ENCODE peak calls at places on chromosome 1, in eight cellular contexts. J is mammary epithelial cell, K is astrocyte of the cerebellum, X is GM13977, B is WERI-Rb-1, C is heart right ventricle, F is astrocyte, I is cardiac fibroblast. V is an unnamed sample.

GRCh38 chr1:27719286-27720251 is 6.2 kb upstream of the FAM76A start:
- DNase-seq in J (peak), K (no peak), X (no peak), B (no peak), C (no peak), F (no peak), I (peak), V (no peak)

GRCh38 chr1:220915117-220915440 is 35.8 kb downstream of the HLX start:
- DNase-seq in J (no peak), K (no peak), X (no peak), B (no peak), C (no peak), F (no peak), I (no peak), V (no peak)

GRCh38 chr1:178976541-178976940 is 49.2 kb upstream of the FAM20B start:
- DNase-seq in J (no peak), K (no peak), X (no peak), B (no peak), C (no peak), F (no peak), I (no peak), V (no peak)

GRCh38 chr1:212396638-212397037 is 18.0 kb downstream of the PACC1 start:
- DNase-seq in J (no peak), K (no peak), X (no peak), B (no peak), C (no peak), F (no peak), I (no peak), V (no peak)

GRCh38 chr1:7389201-7389785 is 381.8 kb upstream of the VAMP3 start:
- DNase-seq in J (no peak), K (no peak), X (no peak), B (peak), C (peak), F (peak), I (peak), V (no peak)

GRCh38 chr1:243946946-243947345 is 96.9 kb upstream of the AKT3 start:
- DNase-seq in J (peak), K (no peak), X (peak), B (peak), C (no peak), F (no peak), I (peak), V (peak)

GRCh38 chr1:67110352-67110751 is 24.4 kb downstream of the C1orf141 start:
- DNase-seq in J (no peak), K (no peak), X (peak), B (no peak), C (no peak), F (no peak), I (no peak), V (no peak)

GRCh38 chr1:220151454-220151853 is 57.5 kb downstream of the IARS2 start:
- DNase-seq in J (no peak), K (peak), X (no peak), B (no peak), C (peak), F (peak), I (peak), V (no peak)

GRCh38 chr1:203888807-203889251 is 27.4 kb downstream of the SNRPE start:
- DNase-seq in J (peak), K (no peak), X (no peak), B (no peak), C (no peak), F (peak), I (peak), V (no peak)

GRCh38 chr1:222546548-222547259 is 1.2 kb downstream of the HHIPL2 start:
- DNase-seq in J (peak), K (peak), X (no peak), B (peak), C (no peak), F (peak), I (peak), V (peak)

GRCh38 chr1:150696590-150696989 is 364 bp downstream of the GOLPH3L start:
- DNase-seq in J (no peak), K (no peak), X (no peak), B (no peak), C (no peak), F (no peak), I (peak), V (no peak)

GRCh38 chr1:204242920-204243319 is 29.1 kb upstream of the GOLT1A start:
- DNase-seq in J (no peak), K (no peak), X (no peak), B (no peak), C (no peak), F (no peak), I (no peak), V (no peak)

GRCh38 chr1:219555802-219556201 is 57.1 kb downstream of the ZC3H11B start:
- DNase-seq in J (peak), K (peak), X (no peak), B (no peak), C (no peak), F (peak), I (peak), V (no peak)

DNA sequence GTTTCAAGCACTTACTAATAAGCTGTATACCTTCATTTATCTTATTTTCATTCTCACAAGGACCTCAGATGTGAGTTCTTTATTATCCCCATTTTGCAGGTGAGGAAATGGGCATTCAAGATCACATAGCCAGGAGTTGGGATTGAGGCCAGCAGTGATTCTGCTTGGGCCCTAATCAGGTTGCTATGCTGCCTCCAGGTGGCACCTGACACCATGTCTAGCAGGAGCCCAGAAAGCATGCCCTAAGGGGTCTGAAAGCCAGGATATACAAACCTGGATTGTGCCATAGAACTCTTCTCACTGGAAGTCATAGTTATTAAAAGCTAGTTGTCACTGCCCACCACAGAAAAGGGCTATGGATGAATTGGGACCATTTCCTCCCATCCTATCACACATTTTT is 61.1 kb downstream of the FYB2 start:
- DNase-seq in J (peak), K (no peak), X (no peak), B (peak), C (peak), F (no peak), I (no peak), V (peak)
- TF ChIP-seq CTCF in J (peak), K (no peak), X (no peak), B (peak), C (peak), F (no peak), I (no peak), V (no peak)

GRCh38 chr1:9539165-9539828 is at the start of gene SLC25A33:
- DNase-seq in J (peak), K (peak), X (peak), B (peak), C (peak), F (peak), I (peak), V (peak)
- TF ChIP-seq CTCF in J (no peak), K (no peak), X (no peak), B (no peak), C (no peak), F (no peak), I (no peak), V (no peak)

GRCh38 chr1:155184351-155184811 is 10.7 kb downstream of the TRIM46 start:
- DNase-seq in J (no peak), K (no peak), X (no peak), B (no peak), C (no peak), F (no peak), I (no peak), V (no peak)

GRCh38 chr1:155183775-155184221 is 10.1 kb downstream of the TRIM46 start:
- DNase-seq in J (no peak), K (no peak), X (no peak), B (no peak), C (no peak), F (no peak), I (no peak), V (no peak)

GRCh38 chr1:155186266-155186954 is 12.8 kb downstream of the TRIM46 start:
- DNase-seq in J (no peak), K (no peak), X (no peak), B (no peak), C (no peak), F (no peak), I (no peak), V (peak)

GRCh38 chr1:155185783-155186265 is 12.2 kb downstream of the TRIM46 start:
- DNase-seq in J (no peak), K (no peak), X (no peak), B (no peak), C (no peak), F (no peak), I (no peak), V (no peak)

GRCh38 chr1:155184835-155185782 is 11.5 kb downstream of the TRIM46 start:
- DNase-seq in J (no peak), K (no peak), X (peak), B (no peak), C (no peak), F (no peak), I (no peak), V (peak)
- TF ChIP-seq CTCF in J (no peak), K (no peak), X (peak), B (no peak), C (no peak), F (no peak), I (no peak), V (no peak)

DNA sequence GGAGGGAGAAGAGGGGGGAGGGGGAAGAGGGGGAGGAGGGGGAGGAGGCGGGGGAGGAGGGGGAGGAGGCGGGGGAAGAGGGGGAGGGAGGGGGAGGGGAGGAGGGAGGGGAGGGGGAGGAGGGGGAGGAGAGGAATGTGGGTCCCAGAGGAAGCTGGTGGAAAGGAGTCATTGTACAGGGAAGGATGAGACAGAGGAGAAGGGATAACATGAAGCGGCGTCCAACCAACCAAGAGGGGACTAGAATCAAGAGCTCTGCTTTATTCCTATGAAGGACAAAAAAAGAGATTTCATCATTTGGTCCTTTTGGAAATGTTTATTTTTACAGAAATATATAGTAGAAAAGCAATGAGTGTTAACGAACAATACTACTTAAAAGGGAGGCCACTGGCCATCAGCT is 24.5 kb downstream of the COA6 start:
- DNase-seq in J (no peak), K (no peak), X (no peak), B (no peak), C (no peak), F (no peak), I (no peak), V (no peak)
- TF ChIP-seq CTCF in J (no peak), K (no peak), X (no peak), B (no peak), C (no peak), F (no peak), I (no peak), V (no peak)

GRCh38 chr1:175042650-175043049 is 19.4 kb upstream of the MRPS14 start:
- DNase-seq in J (no peak), K (no peak), X (no peak), B (no peak), C (no peak), F (no peak), I (no peak), V (no peak)
- TF ChIP-seq CTCF in J (no peak), K (no peak), X (no peak), B (no peak), C (no peak), F (no peak), I (no peak), V (no peak)

DNA sequence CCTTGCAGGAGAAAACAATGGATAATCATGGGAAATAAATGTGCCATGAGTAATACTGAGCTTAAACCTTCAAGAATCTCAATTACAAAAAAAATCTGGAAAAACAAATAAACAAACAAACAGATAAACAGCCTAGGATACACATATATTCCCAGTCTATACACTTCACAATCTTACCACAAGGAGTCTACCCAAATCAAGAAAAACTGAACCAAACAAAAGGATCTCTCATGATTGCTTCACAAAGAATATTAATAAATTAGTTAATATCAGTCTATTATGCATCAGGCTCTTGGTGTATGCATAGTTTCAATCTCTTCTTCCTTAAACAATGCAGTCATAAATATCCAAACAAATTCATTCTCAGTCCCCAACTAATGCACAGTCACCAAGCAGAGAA is 3.2 kb upstream of the ESRRG start:
- DNase-seq in J (no peak), K (no peak), X (no peak), B (no peak), C (no peak), F (no peak), I (no peak), V (no peak)
- TF ChIP-seq CTCF in J (peak), K (no peak), X (no peak), B (no peak), C (peak), F (no peak), I (no peak), V (no peak)

GRCh38 chr1:47972864-47973437 is 24.2 kb downstream of the TRABD2B start:
- DNase-seq in J (no peak), K (no peak), X (no peak), B (peak), C (no peak), F (no peak), I (no peak), V (no peak)
- TF ChIP-seq CTCF in J (peak), K (peak), X (peak), B (peak), C (peak), F (no peak), I (peak), V (no peak)

GRCh38 chr1:9275567-9276034 is 17.1 kb upstream of the SPSB1 start:
- DNase-seq in J (peak), K (no peak), X (peak), B (peak), C (no peak), F (peak), I (peak), V (peak)
- TF ChIP-seq CTCF in J (no peak), K (no peak), X (no peak), B (no peak), C (no peak), F (no peak), I (no peak), V (no peak)